ENCODE peak calls at places on chromosomes 5 and 9, in four cellular contexts. One of them, this sample, is unnamed. For H3K36me3, the result is how much of the 10 kb centered on the place peaks cover.

GRCh38 chr9:84387821-84388220 is 47.3 kb upstream of the SLC28A3 start:
- DNase-seq in BJ: no peak
- DNase-seq in kidney epithelial cell: no peak
- DNase-seq in CD8-positive, alpha-beta memory T cell: no peak
- DNase-seq in this sample: no peak

GRCh38 chr5:537621-538071 is 13.4 kb upstream of the SLC9A3 start:
- DNase-seq in BJ: no peak
- DNase-seq in kidney epithelial cell: no peak
- DNase-seq in CD8-positive, alpha-beta memory T cell: no peak
- DNase-seq in this sample: no peak

GRCh38 chr9:35395076-35395675 is 94.7 kb upstream of the RUSC2 start:
- DNase-seq in BJ: no peak
- DNase-seq in kidney epithelial cell: no peak
- DNase-seq in CD8-positive, alpha-beta memory T cell: no peak
- DNase-seq in this sample: no peak

GRCh38 chr5:7244208-7244607 is 151.7 kb upstream of the ADCY2 start:
- DNase-seq in BJ: no peak
- DNase-seq in kidney epithelial cell: no peak
- DNase-seq in CD8-positive, alpha-beta memory T cell: no peak
- DNase-seq in this sample: no peak

GRCh38 chr5:61303348-61303747 is 28.7 kb upstream of the ZSWIM6 start:
- DNase-seq in BJ: no peak
- DNase-seq in kidney epithelial cell: no peak
- DNase-seq in CD8-positive, alpha-beta memory T cell: no peak
- DNase-seq in this sample: no peak

GRCh38 chr9:134839441-134840125 is 41.0 kb upstream of the FCN2 start:
- DNase-seq in BJ: no peak
- DNase-seq in kidney epithelial cell: no peak
- DNase-seq in CD8-positive, alpha-beta memory T cell: no peak
- DNase-seq in this sample: peak

GRCh38 chr9:104074876-104075275 is 19.2 kb upstream of the SMC2 start:
- DNase-seq in BJ: peak
- DNase-seq in kidney epithelial cell: peak
- DNase-seq in CD8-positive, alpha-beta memory T cell: no peak
- DNase-seq in this sample: no peak

GRCh38 chr9:134175291-134175807 is 11.0 kb upstream of the RNU6ATAC start:
- DNase-seq in BJ: no peak
- DNase-seq in kidney epithelial cell: no peak
- DNase-seq in CD8-positive, alpha-beta memory T cell: no peak
- DNase-seq in this sample: peak

GRCh38 chr5:154197801-154198461 is 7.4 kb downstream of the GALNT10 start:
- DNase-seq in BJ: no peak
- DNase-seq in kidney epithelial cell: peak
- DNase-seq in CD8-positive, alpha-beta memory T cell: peak
- DNase-seq in this sample: no peak

GRCh38 chr9:16542290-16542689 is 328.2 kb downstream of the BNC2 start:
- DNase-seq in BJ: no peak
- DNase-seq in kidney epithelial cell: no peak
- DNase-seq in CD8-positive, alpha-beta memory T cell: no peak
- DNase-seq in this sample: no peak

GRCh38 chr5:176730815-176731475 is 79.4 kb upstream of the UNC5A start:
- DNase-seq in BJ: no peak
- DNase-seq in kidney epithelial cell: no peak
- DNase-seq in CD8-positive, alpha-beta memory T cell: no peak
- DNase-seq in this sample: no peak

GRCh38 chr5:68225188-68225910 is 9.8 kb downstream of the PIK3R1 start:
- DNase-seq in BJ: peak
- DNase-seq in kidney epithelial cell: peak
- DNase-seq in CD8-positive, alpha-beta memory T cell: no peak
- DNase-seq in this sample: no peak

GRCh38 chr9:116157436-116158138 is 4.0 kb downstream of the PAPPA start:
- DNase-seq in BJ: no peak
- DNase-seq in kidney epithelial cell: no peak
- DNase-seq in CD8-positive, alpha-beta memory T cell: no peak
- DNase-seq in this sample: peak

GRCh38 chr9:103941104-103941503 is 153.0 kb upstream of the SMC2 start:
- DNase-seq in BJ: no peak
- DNase-seq in kidney epithelial cell: no peak
- DNase-seq in CD8-positive, alpha-beta memory T cell: no peak
- DNase-seq in this sample: no peak

GRCh38 chr5:144697847-144698262 is 527.2 kb downstream of the KCTD16 start:
- DNase-seq in BJ: peak
- DNase-seq in kidney epithelial cell: peak
- DNase-seq in CD8-positive, alpha-beta memory T cell: no peak
- DNase-seq in this sample: no peak

DNA sequence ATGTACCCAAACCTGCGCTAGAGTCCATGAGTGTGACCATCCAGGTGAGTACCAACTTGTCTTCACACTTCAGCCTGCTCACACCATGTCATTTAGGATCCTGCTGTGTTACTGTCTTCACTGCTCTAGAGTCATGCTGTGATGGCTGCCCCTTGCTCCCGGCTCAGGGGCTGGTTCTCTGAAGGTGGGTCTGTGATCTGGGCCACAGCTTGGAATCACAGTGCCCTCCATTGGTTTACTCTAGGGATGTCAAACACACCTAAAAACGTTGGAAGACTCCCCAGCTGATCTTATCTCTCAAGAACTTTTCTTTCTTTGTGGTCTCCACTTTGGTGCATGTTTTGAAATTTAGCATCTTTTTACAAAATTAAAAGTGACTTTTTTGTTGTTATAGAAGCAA is 53.8 kb downstream of the NFX1 start:
- DNase-seq in BJ: no peak
- DNase-seq in kidney epithelial cell: no peak
- DNase-seq in CD8-positive, alpha-beta memory T cell: no peak
- DNase-seq in this sample: no peak
- H3K36me3 ChIP-seq in BJ: under half
- H3K36me3 ChIP-seq in kidney epithelial cell: under half
- H3K36me3 ChIP-seq in CD8-positive, alpha-beta memory T cell: half or more
- H3K36me3 ChIP-seq in this sample: under half

DNA sequence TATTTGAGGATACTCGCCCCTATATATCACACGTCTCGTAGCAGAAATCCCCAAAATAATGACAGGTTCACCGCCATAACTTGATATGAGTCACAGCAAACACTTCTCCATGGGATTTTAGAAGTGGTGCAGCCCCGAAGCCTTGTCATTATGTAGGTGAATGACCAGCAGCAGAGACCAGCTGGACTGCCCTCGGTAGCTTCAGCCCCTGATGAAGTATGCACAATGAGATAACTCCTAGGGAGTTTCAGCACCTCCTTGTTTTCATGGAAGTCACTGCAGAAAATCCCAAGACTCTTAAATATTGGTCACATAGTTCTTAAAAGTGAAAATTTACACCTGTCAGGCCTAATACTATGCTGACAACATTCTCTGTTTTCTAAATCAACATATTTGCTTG is 1.9 kb downstream of the CTNND2 start:
- DNase-seq in BJ: no peak
- DNase-seq in kidney epithelial cell: no peak
- DNase-seq in CD8-positive, alpha-beta memory T cell: no peak
- DNase-seq in this sample: no peak
- H3K4me3 ChIP-seq in BJ: no peak
- H3K4me3 ChIP-seq in kidney epithelial cell: no peak
- H3K4me3 ChIP-seq in CD8-positive, alpha-beta memory T cell: no peak
- H3K4me3 ChIP-seq in this sample: no peak

DNA sequence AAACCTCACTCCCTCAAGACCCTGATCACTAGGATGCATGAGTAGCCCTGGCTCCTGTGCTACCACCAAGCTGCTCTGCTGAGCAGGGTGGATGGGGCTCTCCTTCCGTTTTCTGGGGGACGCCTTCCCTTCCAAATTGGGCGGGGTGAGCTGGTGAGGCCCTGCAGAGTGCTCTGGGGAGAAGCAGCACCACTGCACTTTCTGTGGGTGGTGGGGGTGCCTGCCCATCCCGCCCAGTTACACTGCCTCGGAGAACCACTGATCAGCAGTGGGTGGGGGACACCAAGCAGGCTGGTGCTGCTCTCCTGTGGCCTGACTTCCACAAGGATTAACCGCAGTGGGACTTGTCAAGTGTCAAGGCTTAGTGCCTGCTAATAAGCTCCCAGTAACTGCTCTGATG is 19.0 kb downstream of the GFPT2 start:
- DNase-seq in BJ: no peak
- DNase-seq in kidney epithelial cell: no peak
- DNase-seq in CD8-positive, alpha-beta memory T cell: no peak
- DNase-seq in this sample: no peak
- H3K36me3 ChIP-seq in BJ: under half
- H3K36me3 ChIP-seq in kidney epithelial cell: under half
- H3K36me3 ChIP-seq in CD8-positive, alpha-beta memory T cell: under half
- H3K36me3 ChIP-seq in this sample: half or more

GRCh38 chr5:9951861-9952260 is 297.8 kb downstream of the ATPSCKMT start:
- DNase-seq in BJ: no peak
- DNase-seq in kidney epithelial cell: no peak
- DNase-seq in CD8-positive, alpha-beta memory T cell: no peak
- DNase-seq in this sample: no peak

GRCh38 chr5:9953691-9954090 is 296.0 kb downstream of the ATPSCKMT start:
- DNase-seq in BJ: no peak
- DNase-seq in kidney epithelial cell: no peak
- DNase-seq in CD8-positive, alpha-beta memory T cell: no peak
- DNase-seq in this sample: no peak

GRCh38 chr5:9956725-9957124 is 293.0 kb downstream of the ATPSCKMT start:
- DNase-seq in BJ: no peak
- DNase-seq in kidney epithelial cell: no peak
- DNase-seq in CD8-positive, alpha-beta memory T cell: no peak
- DNase-seq in this sample: no peak

GRCh38 chr5:9955586-9955985 is 294.1 kb downstream of the ATPSCKMT start:
- DNase-seq in BJ: no peak
- DNase-seq in kidney epithelial cell: no peak
- DNase-seq in CD8-positive, alpha-beta memory T cell: no peak
- DNase-seq in this sample: no peak

GRCh38 chr5:9954869-9955268 is 294.8 kb downstream of the ATPSCKMT start:
- DNase-seq in BJ: no peak
- DNase-seq in kidney epithelial cell: no peak
- DNase-seq in CD8-positive, alpha-beta memory T cell: no peak
- DNase-seq in this sample: no peak
- H3K4me3 ChIP-seq in BJ: no peak
- H3K4me3 ChIP-seq in kidney epithelial cell: no peak
- H3K4me3 ChIP-seq in CD8-positive, alpha-beta memory T cell: no peak
- H3K4me3 ChIP-seq in this sample: no peak

DNA sequence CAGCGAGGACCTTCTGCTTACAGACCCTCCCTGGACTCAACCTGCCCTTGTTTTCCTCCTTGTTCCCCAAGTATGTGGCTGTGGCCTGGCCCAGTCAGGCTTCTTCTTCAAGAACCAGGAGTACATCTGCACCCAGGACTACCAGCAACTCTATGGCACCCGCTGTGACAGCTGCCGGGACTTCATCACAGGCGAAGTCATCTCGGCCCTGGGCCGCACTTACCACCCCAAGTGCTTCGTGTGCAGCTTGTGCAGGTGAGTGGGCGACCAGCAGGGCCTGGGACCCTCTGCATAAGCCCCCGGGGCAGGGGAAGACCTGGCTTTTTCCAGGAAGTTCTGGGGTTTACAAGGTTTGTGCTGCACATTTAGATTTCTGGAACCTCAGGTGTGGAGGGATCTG is 56.9 kb downstream of the ABLIM3 start:
- DNase-seq in BJ: no peak
- DNase-seq in kidney epithelial cell: no peak
- DNase-seq in CD8-positive, alpha-beta memory T cell: no peak
- DNase-seq in this sample: no peak
- H3K36me3 ChIP-seq in BJ: under half
- H3K36me3 ChIP-seq in kidney epithelial cell: under half
- H3K36me3 ChIP-seq in CD8-positive, alpha-beta memory T cell: under half
- H3K36me3 ChIP-seq in this sample: under half

GRCh38 chr5:174723315-174723978 is 935 bp upstream of the MSX2 start:
- DNase-seq in BJ: no peak
- DNase-seq in kidney epithelial cell: no peak
- DNase-seq in CD8-positive, alpha-beta memory T cell: no peak
- DNase-seq in this sample: no peak

GRCh38 chr5:174720066-174720611 is 4.2 kb upstream of the MSX2 start:
- DNase-seq in BJ: no peak
- DNase-seq in kidney epithelial cell: no peak
- DNase-seq in CD8-positive, alpha-beta memory T cell: no peak
- DNase-seq in this sample: peak

GRCh38 chr5:174722500-174722899 is 1.9 kb upstream of the MSX2 start:
- DNase-seq in BJ: no peak
- DNase-seq in kidney epithelial cell: no peak
- DNase-seq in CD8-positive, alpha-beta memory T cell: no peak
- DNase-seq in this sample: no peak

GRCh38 chr5:174720612-174721521 is 3.5 kb upstream of the MSX2 start:
- DNase-seq in BJ: no peak
- DNase-seq in kidney epithelial cell: no peak
- DNase-seq in CD8-positive, alpha-beta memory T cell: no peak
- DNase-seq in this sample: peak

GRCh38 chr5:174721522-174722432 is 2.6 kb upstream of the MSX2 start:
- DNase-seq in BJ: no peak
- DNase-seq in kidney epithelial cell: no peak
- DNase-seq in CD8-positive, alpha-beta memory T cell: no peak
- DNase-seq in this sample: no peak
- H3K4me3 ChIP-seq in BJ: no peak
- H3K4me3 ChIP-seq in kidney epithelial cell: no peak
- H3K4me3 ChIP-seq in CD8-positive, alpha-beta memory T cell: no peak
- H3K4me3 ChIP-seq in this sample: peak

GRCh38 chr9:94181782-94182181 is 77.3 kb upstream of the ZNF169 start:
- DNase-seq in BJ: no peak
- DNase-seq in kidney epithelial cell: no peak
- DNase-seq in CD8-positive, alpha-beta memory T cell: no peak
- DNase-seq in this sample: no peak
- H3K36me3 ChIP-seq in BJ: under half
- H3K36me3 ChIP-seq in kidney epithelial cell: under half
- H3K36me3 ChIP-seq in CD8-positive, alpha-beta memory T cell: under half
- H3K36me3 ChIP-seq in this sample: under half